ENCODE peak calls at places on chromosomes 16 and 17, in seven cellular contexts. G is EH, R is hippocampal formation, F is astrocyte of the hippocampus, S is cardiac septum, U is thoracic aorta, Y is SK-N-SH. B is an unnamed sample.

GRCh38 chr17:76157759-76158158 is 16.7 kb upstream of the FOXJ1 start:
- DNase-seq in G (no peak), U (no peak), Y (no peak), R (no peak), S (no peak), F (no peak), B (no peak)

GRCh38 chr16:35391328-35391727 is 1931.9 kb downstream of the TP53TG3F start:
- DNase-seq in R (peak), U (no peak), Y (peak), F (peak), S (no peak), G (peak), B (no peak)

GRCh38 chr17:30234954-30235353 is 543 bp downstream of the SLC6A4 start:
- DNase-seq in Y (no peak), R (no peak), U (no peak), G (no peak), S (no peak), F (peak), B (no peak)

GRCh38 chr16:85056211-85056748 is 28.7 kb downstream of the KIAA0513 start:
- DNase-seq in Y (peak), F (peak), R (no peak), G (peak), U (no peak), S (no peak), B (no peak)

GRCh38 chr17:80259642-80260535 is 763 bp upstream of the RNF213 start:
- DNase-seq in R (peak), F (peak), Y (peak), S (peak), G (peak), U (no peak), B (peak)

GRCh38 chr16:82703156-82703555 is 76.4 kb downstream of the CDH13 start:
- DNase-seq in G (no peak), F (no peak), S (no peak), U (no peak), R (no peak), Y (no peak), B (no peak)

GRCh38 chr17:35189291-35189690 is 4.9 kb downstream of the SLC35G3 start:
- DNase-seq in Y (no peak), S (no peak), U (no peak), F (no peak), R (no peak), G (peak), B (no peak)

GRCh38 chr17:63984651-63985386 is 12.1 kb upstream of the SCN4A start:
- DNase-seq in R (no peak), S (no peak), Y (no peak), F (peak), U (peak), G (peak), B (peak)

GRCh38 chr16:10081201-10081940 is 100.9 kb downstream of the GRIN2A start:
- DNase-seq in Y (no peak), S (no peak), G (peak), U (no peak), F (peak), R (no peak), B (no peak)

GRCh38 chr16:79653337-79654000 is 52.9 kb upstream of the MAF start:
- DNase-seq in S (no peak), G (no peak), U (no peak), R (peak), F (peak), Y (peak), B (peak)

GRCh38 chr16:30183236-30183960 is at the start of gene CORO1A:
- DNase-seq in Y (peak), G (peak), U (peak), F (peak), S (peak), R (peak), B (peak)

GRCh38 chr16:50690177-50690576 is 3.2 kb upstream of the NOD2 start:
- DNase-seq in Y (no peak), S (no peak), F (no peak), U (no peak), G (no peak), R (no peak), B (no peak)

GRCh38 chr16:68992521-68992920 is 112.9 kb upstream of the HAS3 start:
- DNase-seq in F (peak), G (peak), Y (no peak), R (no peak), S (no peak), U (no peak), B (no peak)

GRCh38 chr16:70635356-70636016 is 10.9 kb upstream of the IL34 start:
- DNase-seq in U (no peak), G (peak), Y (no peak), F (peak), R (no peak), S (no peak), B (peak)

GRCh38 chr17:40554646-40555295 is 10.5 kb downstream of the CCR7 start:
- DNase-seq in R (no peak), G (no peak), S (peak), Y (no peak), F (no peak), U (no peak), B (peak)

GRCh38 chr16:20004931-20005330 is 68.8 kb downstream of the GPR139 start:
- DNase-seq in F (no peak), Y (no peak), S (no peak), R (no peak), G (no peak), U (no peak), B (no peak)

B was measured in tibial artery.